ENCODE peak calls at places on chromosomes 5 and 9, in ten cellular contexts. C is CD8-positive, alpha-beta T cell; S is fibroblast of the aortic adventitia; I is B cell; O is fibroblast of mammary gland; H is esophagus squamous epithelium; E is tibial nerve; D is GM10248; K is ovary; F is AG04449. Q is an unnamed sample.
A peak's percentile ranks its signal among the peaks of the same experiment; 100 is the strongest.

GRCh38 chr5:117638581-117638980 is 1064.0 kb upstream of the SEMA6A start:
- DNase-seq in I (no peak), F (no peak), K (no peak), O (no peak), E (no peak), C (no peak), D (no peak), S (no peak), H (no peak), Q (no peak)

GRCh38 chr5:77847814-77848290 is 71.7 kb upstream of the TBCA start:
- DNase-seq in O (no peak), D (no peak), S (no peak), K (no peak), F (no peak), H (no peak), E (no peak), C (no peak), I (no peak), Q (no peak)

GRCh38 chr9:93200989-93201339 is 17.0 kb downstream of the WNK2 start:
- DNase-seq in C (no peak), D (no peak), K (no peak), S (no peak), I (no peak), O (no peak), H (no peak), E (no peak), F (no peak), Q (no peak)

GRCh38 chr9:71592400-71592799 is 175.9 kb downstream of the CEMIP2 start:
- DNase-seq in K (no peak), D (no peak), H (no peak), S (no peak), E (no peak), O (peak; percentile 26), I (no peak), C (no peak), F (no peak), Q (no peak)

GRCh38 chr5:143016777-143017374 is 246.7 kb downstream of the ARHGAP26 start:
- DNase-seq in S (peak; percentile 73), I (peak; percentile 51), E (no peak), K (no peak), O (peak; percentile 74), D (peak; percentile 35), C (peak; percentile 37), H (no peak), F (no peak), Q (no peak)

GRCh38 chr5:124920909-124921666 is 174.6 kb upstream of the ZNF608 start:
- DNase-seq in E (no peak), F (no peak), D (peak; percentile 52), S (no peak), O (no peak), H (no peak), K (no peak), C (no peak), I (peak; percentile 61), Q (no peak)

GRCh38 chr5:177468329-177469058 is 4.9 kb downstream of the DBN1 start:
- DNase-seq in E (no peak), I (no peak), S (peak; percentile 81), K (no peak), O (peak; percentile 58), D (no peak), C (no peak), H (no peak), F (no peak), Q (no peak)

GRCh38 chr9:18474778-18475177 is 825 bp downstream of the ADAMTSL1 start:
- DNase-seq in O (peak; percentile 63), S (peak; percentile 92), K (no peak), F (no peak), H (no peak), I (no peak), C (no peak), D (no peak), E (no peak), Q (no peak)

GRCh38 chr9:130196643-130197042 is 24.4 kb downstream of the NCS1 start:
- DNase-seq in O (no peak), H (no peak), D (no peak), C (no peak), E (no peak), F (no peak), K (no peak), I (no peak), S (peak; percentile 56), Q (no peak)

GRCh38 chr5:119158144-119158543 is 87.3 kb downstream of the DMXL1 start:
- DNase-seq in C (no peak), K (no peak), H (no peak), S (no peak), O (no peak), I (no peak), E (no peak), D (no peak), F (no peak), Q (no peak)

GRCh38 chr9:121989010-121989409 is 104.1 kb downstream of the TTLL11 start:
- DNase-seq in I (no peak), K (no peak), H (no peak), S (no peak), O (no peak), C (no peak), E (no peak), D (no peak), F (no peak), Q (no peak)

GRCh38 chr5:180647465-180647864 is 1.9 kb downstream of the FLT4 start:
- DNase-seq in F (no peak), K (no peak), O (no peak), C (no peak), D (no peak), E (no peak), S (no peak), I (no peak), H (no peak), Q (no peak)

GRCh38 chr5:142717582-142718215 is 31.8 kb upstream of the FGF1 start:
- DNase-seq in H (no peak), C (peak; percentile 7), I (peak; percentile 9), F (no peak), S (peak; percentile 85), D (no peak), O (peak; percentile 75), K (no peak), E (peak; percentile 51), Q (no peak)

GRCh38 chr9:35552837-35553236 is 52.2 kb upstream of the TESK1 start:
- DNase-seq in I (no peak), S (no peak), E (no peak), D (no peak), F (no peak), K (no peak), O (peak; percentile 35), C (no peak), H (no peak), Q (no peak)

DNA sequence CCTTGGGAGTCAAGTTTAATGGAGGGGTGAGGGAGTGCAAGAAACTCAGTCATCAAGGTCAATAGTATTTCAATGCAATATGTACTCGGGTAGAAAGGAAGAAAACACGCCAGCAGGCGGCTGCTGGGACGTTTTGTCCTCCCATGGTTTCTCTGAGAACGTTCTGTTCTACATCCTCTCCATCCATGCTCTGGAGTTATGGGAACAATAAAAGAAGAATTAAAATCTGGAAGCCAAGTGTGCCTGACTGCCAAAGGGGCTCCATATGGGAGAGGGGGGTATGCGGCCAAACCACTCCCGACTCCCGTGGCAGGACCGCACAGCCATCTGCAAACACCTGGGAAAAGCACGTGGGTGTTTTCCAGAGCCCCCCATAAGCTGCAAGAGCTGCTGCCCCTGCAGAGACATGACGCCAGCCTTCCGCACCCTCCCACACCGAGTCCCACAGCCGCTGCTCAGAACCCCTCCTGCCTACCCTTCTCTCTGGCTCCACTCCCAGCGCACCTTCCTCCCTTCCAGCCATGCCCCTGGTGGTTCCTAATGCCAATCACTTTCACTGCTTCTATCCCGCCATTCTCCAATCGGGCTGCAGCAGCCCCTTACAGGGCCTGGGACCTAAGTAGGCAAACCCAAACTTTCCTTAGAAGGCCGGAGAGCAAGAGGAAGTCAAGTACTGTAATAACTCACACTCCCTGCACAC is 241.6 kb downstream of the SYK start:
- DNase-seq in D (peak; percentile 3), S (no peak), H (no peak), O (peak; percentile 48), C (no peak), I (no peak), F (no peak), E (no peak), K (peak; percentile 38), Q (no peak)
- TF ChIP-seq CTCF in D (no peak), S (no peak), H (no peak), O (no peak), C (no peak), I (no peak), F (no peak), E (no peak), K (peak; percentile 40), Q (no peak)

GRCh38 chr5:76838481-76839261 is 11.1 kb upstream of the S100Z start:
- DNase-seq in I (no peak), E (no peak), S (peak; percentile 20), F (no peak), K (no peak), C (no peak), D (no peak), O (peak; percentile 63), H (no peak), Q (peak; percentile 70)
- TF ChIP-seq CTCF in I (no peak), E (no peak), S (no peak), F (no peak), K (no peak), C (no peak), D (no peak), O (no peak), H (no peak), Q (no peak)

DNA sequence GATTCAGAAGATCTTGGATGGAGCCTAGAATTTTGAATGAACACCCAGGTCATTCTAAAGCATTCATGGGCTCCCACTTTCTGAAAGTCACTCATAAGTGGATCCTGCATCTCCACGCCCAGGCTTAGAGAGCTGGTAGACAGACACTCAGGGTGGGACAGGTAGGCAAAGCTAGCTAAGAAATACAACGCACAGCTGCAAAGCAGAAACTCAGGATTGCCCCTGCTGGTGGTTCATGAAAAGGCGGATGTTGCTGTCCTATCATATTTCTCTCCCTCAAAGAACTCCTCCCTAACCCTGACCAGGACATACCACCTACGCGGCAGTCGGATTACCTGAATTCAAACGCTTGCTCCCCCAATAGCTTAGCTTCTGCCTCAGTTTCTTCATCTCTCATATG is 226.5 kb downstream of the GLIS3 start:
- DNase-seq in C (no peak), K (no peak), E (no peak), H (no peak), O (no peak), S (no peak), I (no peak), D (no peak), F (no peak), Q (no peak)
- TF ChIP-seq CTCF in C (no peak), K (no peak), E (no peak), H (no peak), O (peak; percentile 48), S (peak; percentile 32), I (no peak), D (no peak), F (no peak), Q (peak; percentile 45)

DNA sequence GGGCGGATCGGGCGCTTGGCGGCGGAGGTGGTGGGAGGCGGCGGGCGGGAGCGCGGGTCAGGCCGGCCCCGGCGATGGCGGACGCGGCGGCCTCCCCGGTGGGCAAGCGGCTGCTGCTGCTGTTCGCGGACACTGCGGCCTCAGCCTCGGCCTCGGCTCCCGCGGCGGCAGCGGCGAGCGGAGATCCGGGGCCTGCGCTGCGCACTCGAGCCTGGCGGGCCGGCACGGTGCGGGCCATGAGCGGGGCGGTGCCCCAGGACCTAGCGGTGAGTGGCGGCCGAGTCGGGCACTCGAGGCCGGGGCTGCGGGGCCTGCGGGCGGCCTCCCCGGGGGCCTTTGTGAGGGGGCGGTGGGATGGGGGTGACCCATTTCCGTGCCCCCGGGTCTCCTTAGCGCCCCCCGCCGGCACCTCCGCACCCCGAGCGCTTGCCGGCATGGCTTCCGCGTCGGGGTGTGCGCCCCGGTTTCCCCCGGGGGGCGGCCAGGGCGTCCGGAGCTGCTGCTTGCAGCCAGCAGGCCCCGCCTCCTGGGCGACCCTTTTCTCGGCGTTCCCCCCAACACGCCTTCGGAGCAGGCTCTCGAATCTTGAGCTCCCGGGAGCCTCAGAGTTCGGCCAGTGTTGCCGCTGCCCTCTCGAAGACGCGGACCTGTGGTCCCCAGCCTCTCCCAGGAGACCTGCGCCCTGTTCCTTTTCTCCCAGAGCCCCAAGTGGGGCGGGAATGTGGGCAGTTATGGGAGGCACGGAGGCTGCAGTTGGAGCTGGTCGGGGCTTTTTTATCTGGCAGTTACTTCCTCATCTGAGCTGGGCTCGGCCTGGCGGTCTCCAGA is 451 bp downstream of the KDM3B start:
- DNase-seq in K (peak; percentile 76), D (peak; percentile 76), C (peak; percentile 81), E (peak; percentile 54), F (no peak), I (peak; percentile 84), O (peak; percentile 20), H (peak; percentile 32), S (no peak), Q (no peak)
- TF ChIP-seq CTCF in K (peak; percentile 33), D (peak; percentile 61), C (no peak), E (no peak), F (peak; percentile 50), I (peak; percentile 69), O (no peak), H (peak; percentile 25), S (no peak), Q (peak; percentile 34)

Q was measured in HFF-Myc.